ENCODE peak calls at places on chromosomes 2 and 18, in eight cellular contexts. V, D, C, Q, W, U, H and X are unnamed samples.

GRCh38 chr2:102707796-102708713 is 53.8 kb upstream of the TMEM182 start:
- DNase-seq in V (no peak), D (no peak), C (no peak), Q (no peak), W (no peak), U (no peak), H (no peak), X (no peak)

GRCh38 chr2:149989447-149990063 is 402.0 kb upstream of the MMADHC start:
- DNase-seq in V (peak), D (no peak), C (no peak), Q (peak), W (no peak), U (no peak), H (no peak), X (no peak)

GRCh38 chr2:149716687-149717086 is 129.1 kb upstream of the MMADHC start:
- DNase-seq in V (no peak), D (no peak), C (no peak), Q (no peak), W (no peak), U (no peak), H (no peak), X (no peak)

GRCh38 chr2:108580079-108580478 is 45.8 kb downstream of the LIMS1 start:
- DNase-seq in V (no peak), D (no peak), C (no peak), Q (no peak), W (no peak), U (no peak), H (no peak), X (no peak)

GRCh38 chr2:42961385-42961800 is 169.0 kb upstream of the HAAO start:
- DNase-seq in V (no peak), D (no peak), C (no peak), Q (no peak), W (peak), U (no peak), H (no peak), X (no peak)

GRCh38 chr18:79679552-79680099 is at the start of gene CTDP1:
- DNase-seq in V (peak), D (peak), C (peak), Q (peak), W (peak), U (no peak), H (peak), X (peak)

GRCh38 chr2:240140511-240140910 is at the start of gene OTOS:
- DNase-seq in V (no peak), D (peak), C (no peak), Q (no peak), W (no peak), U (no peak), H (no peak), X (no peak)

GRCh38 chr2:53913721-53914120 is 54.0 kb upstream of the GPR75 start:
- DNase-seq in V (no peak), D (no peak), C (no peak), Q (no peak), W (peak), U (peak), H (no peak), X (peak)

GRCh38 chr18:45522371-45522770 is 92.9 kb upstream of the SLC14A2 start:
- DNase-seq in V (no peak), D (no peak), C (no peak), Q (no peak), W (no peak), U (no peak), H (no peak), X (no peak)

GRCh38 chr18:70499218-70499691 is 210.4 kb downstream of the SOCS6 start:
- DNase-seq in V (no peak), D (no peak), C (no peak), Q (no peak), W (no peak), U (no peak), H (no peak), X (peak)

GRCh38 chr2:227132986-227133385 is 31.0 kb downstream of the COL4A4 start:
- DNase-seq in V (no peak), D (no peak), C (no peak), Q (no peak), W (no peak), U (no peak), H (no peak), X (no peak)

GRCh38 chr18:3247243-3248061 is at the start of gene MYL12A:
- DNase-seq in V (peak), D (peak), C (peak), Q (peak), W (peak), U (peak), H (peak), X (peak)

GRCh38 chr18:3245185-3245564 is 2.4 kb upstream of the MYL12A start:
- DNase-seq in V (no peak), D (no peak), C (no peak), Q (no peak), W (no peak), U (no peak), H (no peak), X (no peak)

GRCh38 chr18:3248062-3248669 is 565 bp downstream of the MYL12A start:
- DNase-seq in V (no peak), D (no peak), C (peak), Q (no peak), W (no peak), U (no peak), H (no peak), X (no peak)

GRCh38 chr18:3246636-3247242 is 862 bp upstream of the MYL12A start:
- DNase-seq in V (no peak), D (peak), C (peak), Q (no peak), W (no peak), U (no peak), H (no peak), X (no peak)

GRCh38 chr18:3245853-3246635 is 1.6 kb upstream of the MYL12A start:
- DNase-seq in V (peak), D (peak), C (peak), Q (peak), W (peak), U (no peak), H (peak), X (peak)
- TF ChIP-seq POLR2AphosphoS5 in V (peak), D (peak), C (peak), Q (peak), W (no peak), U (peak), H (no peak), X (peak)

GRCh38 chr18:57833441-57834101 is 30.5 kb upstream of the ATP8B1 start:
- DNase-seq in V (no peak), D (no peak), C (no peak), Q (no peak), W (no peak), U (peak), H (no peak), X (peak)
- TF ChIP-seq POLR2AphosphoS5 in V (no peak), D (no peak), C (peak), Q (no peak), W (no peak), U (peak), H (no peak), X (no peak)

GRCh38 chr2:40353236-40353635 is 98.7 kb downstream of the SLC8A1 start:
- DNase-seq in V (no peak), D (no peak), C (no peak), Q (no peak), W (no peak), U (no peak), H (no peak), X (no peak)
- TF ChIP-seq POLR2AphosphoS5 in V (no peak), D (no peak), C (no peak), Q (no peak), W (no peak), U (no peak), H (no peak), X (no peak)

GRCh38 chr18:48979944-48980890 is 29.5 kb upstream of the SMAD7 start:
- DNase-seq in V (no peak), D (no peak), C (peak), Q (no peak), W (peak), U (no peak), H (no peak), X (no peak)
- TF ChIP-seq POLR2AphosphoS5 in V (no peak), D (no peak), C (peak), Q (no peak), W (peak), U (no peak), H (no peak), X (no peak)

GRCh38 chr2:71725836-71726235 is 272.5 kb downstream of the DYSF start:
- DNase-seq in V (no peak), D (no peak), C (no peak), Q (no peak), W (no peak), U (no peak), H (no peak), X (no peak)
- TF ChIP-seq POLR2AphosphoS5 in V (no peak), D (no peak), C (no peak), Q (no peak), W (no peak), U (no peak), H (no peak), X (no peak)

GRCh38 chr18:42683094-42683493 is 432.4 kb downstream of the RIT2 start:
- DNase-seq in V (no peak), D (no peak), C (no peak), Q (no peak), W (no peak), U (no peak), H (no peak), X (no peak)
- TF ChIP-seq POLR2AphosphoS5 in V (no peak), D (no peak), C (no peak), Q (no peak), W (no peak), U (no peak), H (no peak), X (no peak)